ENCODE peak calls at places on chromosomes 6 and 20, in ten cellular contexts. E is non-pigmented ciliary epithelial cell; M is heart right ventricle; Y is left ventricle myocardium superior; V is CD8-positive, alpha-beta memory T cell; N is neural crest cell; U is fibroblast of the conjunctiva; L is Kasumi-1; I is GM04504; O is PC-3. G is an unnamed sample.

GRCh38 chr6:109349419-109349987 is 32.8 kb downstream of the CD164 start:
- DNase-seq in E (peak), M (no peak), Y (no peak), V (no peak), N (no peak), U (peak), L (no peak), I (peak), O (peak), G (no peak)

GRCh38 chr6:138795809-138796469 is at the start of gene ECT2L:
- DNase-seq in E (no peak), M (peak), Y (peak), V (no peak), N (peak), U (peak), L (no peak), I (no peak), O (no peak), G (no peak)

GRCh38 chr6:90575267-90575666 is 11.6 kb downstream of the MAP3K7 start:
- DNase-seq in E (no peak), M (no peak), Y (no peak), V (no peak), N (no peak), U (no peak), L (no peak), I (no peak), O (no peak), G (no peak)

GRCh38 chr6:73248192-73248898 is 14.7 kb downstream of the KHDC1 start:
- DNase-seq in E (no peak), M (no peak), Y (no peak), V (no peak), N (no peak), U (no peak), L (no peak), I (no peak), O (no peak), G (no peak)

GRCh38 chr6:9126845-9127560 is 691.7 kb upstream of the SLC35B3 start:
- DNase-seq in E (peak), M (no peak), Y (no peak), V (no peak), N (no peak), U (peak), L (no peak), I (no peak), O (peak), G (peak)

GRCh38 chr6:37624606-37625574 is 72.8 kb downstream of the MDGA1 start:
- DNase-seq in E (no peak), M (peak), Y (peak), V (peak), N (no peak), U (no peak), L (no peak), I (no peak), O (peak), G (no peak)

GRCh38 chr6:152290693-152291092 is 346.5 kb downstream of the SYNE1 start:
- DNase-seq in E (no peak), M (no peak), Y (no peak), V (no peak), N (no peak), U (no peak), L (no peak), I (no peak), O (no peak), G (no peak)

GRCh38 chr20:25459916-25460590 is 52.6 kb downstream of the GINS1 start:
- DNase-seq in E (no peak), M (no peak), Y (no peak), V (no peak), N (no peak), U (no peak), L (no peak), I (no peak), O (no peak), G (no peak)

GRCh38 chr20:53019464-53019863 is 47.3 kb downstream of the TSHZ2 start:
- DNase-seq in E (no peak), M (no peak), Y (no peak), V (no peak), N (no peak), U (no peak), L (no peak), I (no peak), O (no peak), G (no peak)

GRCh38 chr6:123759472-123759871 is 44.2 kb upstream of the NKAIN2 start:
- DNase-seq in E (no peak), M (no peak), Y (no peak), V (no peak), N (no peak), U (no peak), L (no peak), I (no peak), O (no peak), G (no peak)

GRCh38 chr6:34791164-34791841 is 580 bp upstream of the BLTP3A start:
- DNase-seq in E (no peak), M (peak), Y (peak), V (no peak), N (no peak), U (no peak), L (peak), I (peak), O (peak), G (peak)

GRCh38 chr6:119890470-119890869 is 540.9 kb upstream of the MAN1A1 start:
- DNase-seq in E (no peak), M (no peak), Y (no peak), V (no peak), N (no peak), U (no peak), L (no peak), I (no peak), O (no peak), G (no peak)

GRCh38 chr20:22386300-22386623 is 198.1 kb downstream of the FOXA2 start:
- DNase-seq in E (no peak), M (no peak), Y (no peak), V (no peak), N (no peak), U (no peak), L (no peak), I (no peak), O (no peak), G (no peak)

GRCh38 chr20:30816182-30816645 is 441.2 kb upstream of the DEFB115 start:
- DNase-seq in E (no peak), M (peak), Y (peak), V (no peak), N (no peak), U (no peak), L (no peak), I (no peak), O (no peak), G (no peak)

GRCh38 chr6:135853227-135853626 is 1.7 kb downstream of the PDE7B start:
- DNase-seq in E (no peak), M (no peak), Y (no peak), V (no peak), N (no peak), U (no peak), L (no peak), I (no peak), O (no peak), G (no peak)

GRCh38 chr6:26445934-26446667 is 5.8 kb downstream of the BTN3A3 start:
- DNase-seq in E (no peak), M (no peak), Y (no peak), V (peak), N (no peak), U (no peak), L (no peak), I (no peak), O (no peak), G (no peak)

GRCh38 chr6:117232191-117232590 is 33.2 kb upstream of the VGLL2 start:
- DNase-seq in E (no peak), M (no peak), Y (no peak), V (no peak), N (no peak), U (no peak), L (no peak), I (no peak), O (peak), G (no peak)